ENCODE peak calls at places on chromosome X, in four cellular contexts. B is neuronal stem cell, R is HCT116, F is heart left ventricle. P is an unnamed sample.
A peak's percentile ranks its signal among the peaks of the same experiment; 100 is the strongest.

GRCh38 chrX:44904542-44905115 is 31.6 kb downstream of the KDM6A start:
- DNase-seq in F (no peak), R (no peak), B (peak; percentile 2), P (no peak)

GRCh38 chrX:2342878-2343277 is 157.9 kb downstream of the DHRSX start:
- DNase-seq in B (no peak), F (no peak), R (no peak), P (no peak)

GRCh38 chrX:151505796-151506195 is 57.7 kb upstream of the PASD1 start:
- DNase-seq in F (no peak), B (no peak), R (peak; percentile 8), P (no peak)

GRCh38 chrX:140661657-140662056 is 47.9 kb upstream of the LINC00632 start:
- DNase-seq in F (no peak), B (no peak), R (no peak), P (no peak)

GRCh38 chrX:9379697-9380551 is 84.9 kb upstream of the TBL1X start:
- DNase-seq in F (no peak), R (peak; percentile 32), B (no peak), P (no peak)

GRCh38 chrX:117522725-117523700 is 593.6 kb downstream of the KLHL13 start:
- DNase-seq in R (no peak), B (no peak), F (no peak), P (no peak)

GRCh38 chrX:49187028-49187394 is 838 bp upstream of the PRICKLE3 start:
- DNase-seq in B (no peak), R (no peak), F (no peak), P (no peak)

GRCh38 chrX:140318306-140318705 is 186.6 kb downstream of the SOX3 start:
- DNase-seq in R (no peak), B (no peak), F (no peak), P (no peak)

GRCh38 chrX:1393871-1394615 is 2.1 kb upstream of the SLC25A6 start:
- DNase-seq in R (no peak), B (no peak), F (peak; percentile 20), P (no peak)

GRCh38 chrX:131752493-131753198 is 208.8 kb downstream of the OR13H1 start:
- DNase-seq in R (no peak), F (no peak), B (no peak), P (no peak)

GRCh38 chrX:12138366-12139313 is at the start of gene FRMPD4:
- DNase-seq in B (peak; percentile 31), R (no peak), F (peak; percentile 49), P (peak; percentile 0)

GRCh38 chrX:12975999-12976558 is 1.2 kb downstream of the TMSB4X start:
- DNase-seq in F (peak; percentile 67), R (no peak), B (peak; percentile 17), P (no peak)

DNA sequence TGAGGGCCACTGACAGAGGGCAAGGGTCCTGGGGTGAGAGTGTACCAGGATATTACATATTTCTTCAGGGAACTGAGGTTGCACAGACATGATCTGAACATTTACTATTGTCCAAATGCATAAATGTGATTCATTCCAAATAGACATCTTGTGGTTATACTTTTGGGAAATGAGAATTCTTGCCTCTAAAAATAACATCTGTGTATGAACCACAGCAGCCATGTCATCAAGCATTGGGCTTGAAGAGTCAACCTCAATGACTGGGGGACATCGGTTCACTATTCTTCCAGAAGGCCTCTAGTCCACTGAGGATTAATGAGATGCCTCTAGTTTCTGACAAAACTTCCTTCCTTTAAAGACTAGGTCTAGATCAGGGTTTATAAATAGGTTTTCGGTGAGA is 193.1 kb upstream of the GPC4 start:
- DNase-seq in R (no peak), F (no peak), B (no peak), P (no peak)
- H3K27ac ChIP-seq in R (no peak overlapping the region), F (no peak overlapping the region), B (no peak overlapping the region), P (no peak overlapping the region)

GRCh38 chrX:19541196-19541595 is 25.9 kb upstream of the MAP3K15 start:
- DNase-seq in B (no peak), R (no peak), F (no peak), P (no peak)
- H3K27ac ChIP-seq in B (no peak overlapping the region), R (no peak overlapping the region), F (no peak overlapping the region), P (no peak overlapping the region)

GRCh38 chrX:46649421-46650260 is 76.1 kb downstream of the CHST7 start:
- DNase-seq in R (no peak), F (peak; percentile 60), B (no peak), P (no peak)
- H3K27ac ChIP-seq in R (no peak overlapping the region), F (no peak overlapping the region), B (peak overlapping the region; percentile 83), P (peak overlapping the region; percentile 33)

DNA sequence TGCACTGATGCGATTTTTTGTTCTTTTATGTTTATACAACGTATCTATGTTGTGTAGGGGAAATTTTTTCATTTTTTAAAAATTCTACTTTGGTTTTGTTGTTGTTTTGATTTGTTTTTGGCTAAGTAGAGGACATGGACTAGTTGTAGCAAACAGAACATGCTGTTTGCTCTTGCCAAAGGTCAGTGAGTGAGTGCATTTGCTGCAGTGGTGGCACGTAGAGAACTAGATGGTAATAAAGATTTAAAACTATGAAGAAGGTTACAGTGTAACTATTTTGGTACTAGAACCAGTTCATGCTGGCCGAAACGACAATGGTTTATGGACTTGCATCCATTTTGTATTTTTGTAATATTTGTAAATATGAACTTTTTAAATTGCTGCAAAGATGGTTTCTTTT is 1.9 kb upstream of the SCML1 start:
- DNase-seq in B (no peak), F (no peak), R (no peak), P (no peak)
- H3K27ac ChIP-seq in B (no peak overlapping the region), F (no peak overlapping the region), R (no peak overlapping the region), P (no peak overlapping the region)

GRCh38 chrX:110136136-110136535 is 133.2 kb downstream of the TMEM164 start:
- DNase-seq in F (no peak), B (no peak), R (no peak), P (no peak)
- H3K27ac ChIP-seq in F (no peak overlapping the region), B (no peak overlapping the region), R (no peak overlapping the region), P (no peak overlapping the region)

GRCh38 chrX:55007633-55008032 is 7.5 kb downstream of the APEX2 start:
- DNase-seq in B (no peak), F (no peak), R (no peak), P (no peak)

GRCh38 chrX:55004231-55004630 is 4.1 kb downstream of the APEX2 start:
- DNase-seq in F (no peak), R (no peak), B (no peak), P (no peak)

GRCh38 chrX:55011294-55011693 is 11.1 kb downstream of the APEX2 start:
- DNase-seq in F (no peak), R (no peak), B (no peak), P (no peak)

GRCh38 chrX:55006827-55007621 is 6.9 kb downstream of the APEX2 start:
- DNase-seq in B (no peak), R (no peak), F (no peak), P (no peak)

DNA sequence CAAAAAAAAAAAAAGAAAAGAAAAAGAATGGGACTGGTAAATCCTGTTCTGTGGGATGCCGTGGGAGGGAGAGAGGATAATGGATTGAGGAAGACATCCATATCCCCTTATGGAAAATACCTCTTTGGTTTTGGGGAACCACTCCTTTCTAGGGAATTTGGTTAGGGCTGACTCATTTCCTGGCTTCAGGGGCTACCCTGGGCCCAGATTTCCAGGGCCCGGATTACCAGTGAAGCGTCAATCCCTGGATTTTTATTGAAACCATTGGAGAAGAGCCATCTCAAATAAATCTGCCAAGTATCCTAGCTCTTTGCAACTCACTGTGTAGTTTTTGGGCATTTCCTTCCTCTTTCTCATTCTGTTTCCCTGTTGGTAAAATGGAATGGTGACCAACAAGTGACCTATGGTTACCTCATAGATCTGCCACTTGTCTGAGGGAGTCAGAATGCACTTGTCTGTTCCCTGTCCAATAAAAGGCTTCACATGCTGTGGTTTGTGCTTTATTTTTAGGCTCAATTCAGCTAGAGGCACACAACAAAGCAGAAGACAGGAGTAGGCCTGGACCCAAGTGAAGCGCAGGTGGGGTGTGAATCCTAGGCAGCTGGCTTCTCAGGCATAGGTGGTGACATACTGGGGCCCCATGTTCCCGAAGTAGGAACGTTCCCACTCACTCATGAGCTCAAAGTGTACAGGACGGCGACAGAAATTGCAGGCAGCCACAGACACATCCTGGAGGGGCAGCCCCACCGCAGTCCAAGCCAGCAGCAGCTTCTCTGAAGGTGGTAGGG is 8.6 kb downstream of the APEX2 start:
- DNase-seq in B (no peak), F (no peak), R (peak; percentile 12), P (no peak)
- H3K27ac ChIP-seq in B (no peak overlapping the region), F (peak overlapping the region; percentile 65), R (peak overlapping the region; percentile 72), P (no peak overlapping the region)

GRCh38 chrX:15674899-15675489 is 10.4 kb upstream of the CLTRN start:
- DNase-seq in R (peak; percentile 80), F (peak; percentile 88), B (peak; percentile 80), P (peak; percentile 97)

GRCh38 chrX:15674514-15674898 is 9.9 kb upstream of the CLTRN start:
- DNase-seq in F (peak; percentile 92), R (peak; percentile 87), B (peak; percentile 80), P (no peak)

GRCh38 chrX:15672886-15673285 is 8.3 kb upstream of the CLTRN start:
- DNase-seq in F (no peak), R (no peak), B (no peak), P (no peak)

GRCh38 chrX:15673970-15674369 is 9.4 kb upstream of the CLTRN start:
- DNase-seq in B (no peak), R (no peak), F (no peak), P (no peak)

DNA sequence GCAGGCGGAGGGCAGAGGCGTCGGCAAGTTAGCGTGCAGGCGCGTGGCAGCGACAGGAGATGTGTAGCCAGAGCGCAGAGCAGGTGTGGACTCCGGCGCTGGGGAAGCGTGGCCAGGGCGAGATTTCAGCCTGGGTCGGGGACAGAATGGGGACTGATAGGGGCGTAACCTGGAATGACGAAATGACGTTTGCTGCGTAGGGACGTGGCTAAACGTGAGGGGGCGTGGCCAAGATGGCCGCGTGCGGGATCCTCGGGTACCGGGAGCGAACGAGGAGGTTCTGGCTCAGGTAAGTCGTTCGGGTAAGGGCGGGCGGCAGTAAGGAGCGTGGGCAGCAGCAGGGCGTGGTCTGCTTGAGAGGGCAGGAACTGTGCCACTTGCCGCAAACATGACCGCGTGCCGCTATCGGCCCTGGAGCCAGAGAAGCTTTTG is 10.9 kb upstream of the CLTRN start:
- DNase-seq in F (peak; percentile 85), B (peak; percentile 74), R (peak; percentile 70), P (peak; percentile 86)
- H3K27ac ChIP-seq in F (peak overlapping the region; percentile 99), B (peak overlapping the region; percentile 95), R (peak overlapping the region; percentile 99), P (peak overlapping the region; percentile 100)

GRCh38 chrX:14352511-14352910 is 176.8 kb upstream of the GLRA2 start:
- DNase-seq in F (no peak), B (no peak), R (no peak), P (no peak)
- H3K27ac ChIP-seq in F (no peak overlapping the region), B (no peak overlapping the region), R (no peak overlapping the region), P (no peak overlapping the region)

P was measured in caudate nucleus.